ENCODE peak calls at places on chromosomes 11 and 22, in nine cellular contexts. S is CD8-positive, alpha-beta T cell; W is tibial nerve; B is fibroblast of lung; O is body of pancreas; D is lung; R is IMR-90; U is heart left ventricle; Q is GM23248. V is an unnamed sample.
A peak's percentile ranks its signal among the peaks of the same experiment; 100 is the strongest.

GRCh38 chr22:24181088-24181995 is at the start of gene SUSD2:
- DNase-seq in W (no peak), D (no peak), U (peak; percentile 81), O (peak; percentile 54), S (no peak), R (no peak), Q (no peak), B (no peak), V (peak; percentile 53)

GRCh38 chr11:115623021-115623451 is 118.8 kb upstream of the CADM1 start:
- DNase-seq in D (peak; percentile 65), Q (peak; percentile 84), O (peak; percentile 38), B (peak; percentile 99), U (peak; percentile 84), W (peak; percentile 62), S (no peak), R (peak; percentile 100), V (no peak)

GRCh38 chr11:125094731-125095130 is 16.7 kb downstream of the TMEM218 start:
- DNase-seq in O (no peak), D (no peak), W (no peak), Q (no peak), U (no peak), S (no peak), B (no peak), R (no peak), V (no peak)

GRCh38 chr22:44539467-44540063 is 41.5 kb upstream of the RTL6 start:
- DNase-seq in S (no peak), B (no peak), U (no peak), Q (no peak), W (no peak), D (no peak), R (no peak), O (no peak), V (no peak)

GRCh38 chr11:134560566-134561347 is 148.7 kb upstream of the B3GAT1 start:
- DNase-seq in S (peak; percentile 25), Q (no peak), U (no peak), O (no peak), D (peak; percentile 10), R (no peak), W (no peak), B (no peak), V (no peak)

GRCh38 chr11:118437046-118437735 is 899 bp downstream of the KMT2A start:
- DNase-seq in O (peak; percentile 53), U (peak; percentile 65), S (peak; percentile 61), Q (peak; percentile 76), B (peak; percentile 46), W (peak; percentile 39), R (peak; percentile 35), D (peak; percentile 38), V (peak; percentile 58)

GRCh38 chr22:46830001-46830715 is 67.7 kb downstream of the TBC1D22A start:
- DNase-seq in Q (peak; percentile 86), S (peak; percentile 43), R (peak; percentile 52), B (peak; percentile 84), O (peak; percentile 30), D (no peak), W (peak; percentile 52), U (peak; percentile 83), V (peak; percentile 40)

GRCh38 chr11:134385171-134385570 is 26.9 kb downstream of the B3GAT1 start:
- DNase-seq in D (no peak), O (no peak), Q (no peak), R (no peak), S (no peak), B (no peak), W (no peak), U (no peak), V (no peak)

GRCh38 chr11:105046898-105047579 is 1.9 kb upstream of the CARD16 start:
- DNase-seq in S (no peak), B (peak; percentile 99), W (no peak), U (no peak), D (peak; percentile 32), O (no peak), Q (peak; percentile 96), R (peak; percentile 100), V (no peak)

GRCh38 chr11:32426819-32427615 is 8.3 kb downstream of the WT1 start:
- DNase-seq in W (no peak), S (no peak), D (no peak), O (no peak), U (peak; percentile 84), Q (no peak), R (no peak), B (no peak), V (no peak)

GRCh38 chr11:117613521-117613920 is 183.5 kb downstream of the DSCAML1 start:
- DNase-seq in W (no peak), Q (no peak), D (no peak), R (no peak), S (no peak), U (no peak), B (no peak), O (no peak), V (no peak)

GRCh38 chr22:49306632-49306975 is 521.1 kb downstream of the BRD1 start:
- DNase-seq in U (no peak), R (no peak), D (no peak), O (no peak), Q (no peak), W (no peak), S (no peak), B (no peak), V (peak; percentile 2)

GRCh38 chr11:73313652-73314051 is 5.6 kb downstream of the ARHGEF17 start:
- DNase-seq in W (no peak), S (no peak), R (no peak), D (no peak), B (no peak), O (no peak), Q (peak; percentile 53), U (no peak), V (no peak)

GRCh38 chr11:125091247-125091876 is 20.1 kb downstream of the TMEM218 start:
- DNase-seq in U (no peak), D (no peak), W (no peak), B (peak; percentile 71), R (peak; percentile 77), Q (peak; percentile 74), S (peak; percentile 47), O (peak; percentile 24), V (peak; percentile 51)

DNA sequence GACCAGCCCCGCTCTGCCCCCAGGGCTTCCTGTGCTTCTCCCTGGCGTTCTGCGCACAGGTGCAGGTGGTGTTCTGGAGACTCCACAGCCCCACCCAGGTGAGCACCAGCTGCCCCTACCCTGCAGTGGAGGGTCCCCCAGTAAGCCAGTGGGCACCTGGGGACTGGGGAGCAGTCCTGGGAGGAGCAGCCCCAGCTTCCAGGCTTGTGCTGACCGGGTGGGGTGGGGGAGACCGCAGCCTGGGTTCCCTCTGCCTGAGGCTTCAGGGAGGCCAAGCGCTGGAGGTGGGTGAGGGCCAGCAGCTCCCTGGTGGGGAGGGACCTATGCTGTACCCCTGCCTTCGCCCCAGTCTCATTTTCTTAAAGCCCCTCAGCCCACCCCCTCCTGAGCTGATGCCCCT is 6.9 kb downstream of the TSPAN32 start:
- DNase-seq in W (no peak), Q (no peak), D (no peak), R (no peak), U (peak; percentile 52), O (no peak), B (no peak), S (no peak), V (no peak)
- H3K4me1 ChIP-seq in W (peaks cover 78% of the 10 kb centered on the region), Q (peaks cover 25% of the 10 kb centered on the region), D (peaks cover 24% of the 10 kb centered on the region), R (peaks cover 20% of the 10 kb centered on the region), U (peaks cover 32% of the 10 kb centered on the region), O (peaks cover 26% of the 10 kb centered on the region), B (peaks cover 14% of the 10 kb centered on the region), S (peaks cover 56% of the 10 kb centered on the region), V (no peaks in the 10 kb centered on the region)

GRCh38 chr11:72069787-72070251 is 10.5 kb downstream of the NUMA1 start:
- DNase-seq in W (peak; percentile 79), B (peak; percentile 90), O (peak; percentile 86), S (no peak), U (peak; percentile 87), Q (peak; percentile 97), R (peak; percentile 84), D (peak; percentile 86), V (peak; percentile 47)
- H3K4me3 ChIP-seq in W (no peak overlapping the region), B (peak overlapping the region; percentile 36), O (no peak overlapping the region), S (no peak overlapping the region), U (no peak overlapping the region), Q (peak overlapping the region; percentile 45), R (no peak overlapping the region), D (no peak overlapping the region), V (no peak overlapping the region)

GRCh38 chr11:102147031-102147430 is 36.8 kb downstream of the YAP1 start:
- DNase-seq in U (no peak), R (peak; percentile 58), O (no peak), Q (no peak), W (no peak), S (no peak), B (no peak), D (no peak), V (no peak)

GRCh38 chr11:102147632-102148031 is 37.4 kb downstream of the YAP1 start:
- DNase-seq in O (no peak), D (no peak), S (no peak), R (no peak), Q (no peak), U (no peak), W (no peak), B (no peak), V (no peak)

GRCh38 chr11:102151784-102152525 is 41.7 kb downstream of the YAP1 start:
- DNase-seq in D (no peak), R (no peak), W (no peak), S (no peak), U (no peak), O (no peak), Q (no peak), B (no peak), V (no peak)

GRCh38 chr11:102144357-102145342 is 34.4 kb downstream of the YAP1 start:
- DNase-seq in B (peak; percentile 46), D (peak; percentile 43), W (peak; percentile 63), R (peak; percentile 70), S (no peak), O (peak; percentile 41), U (no peak), Q (peak; percentile 70), V (no peak)

GRCh38 chr11:102148059-102148458 is 37.8 kb downstream of the YAP1 start:
- DNase-seq in U (no peak), Q (no peak), W (no peak), O (no peak), D (no peak), B (no peak), R (no peak), S (no peak), V (no peak)
- H3K4me1 ChIP-seq in U (peaks cover 14% of the 10 kb centered on the region), Q (peaks cover 42% of the 10 kb centered on the region), W (peaks cover 46% of the 10 kb centered on the region), O (peaks cover 15% of the 10 kb centered on the region), D (peaks cover 2% of the 10 kb centered on the region), B (peaks cover 8% of the 10 kb centered on the region), R (peaks cover 16% of the 10 kb centered on the region), S (no peaks in the 10 kb centered on the region), V (no peaks in the 10 kb centered on the region)

GRCh38 chr11:76577199-76577920 is 93.2 kb downstream of the LRRC32 start:
- DNase-seq in W (no peak), O (no peak), Q (peak; percentile 77), B (peak; percentile 85), R (peak; percentile 77), D (no peak), U (peak; percentile 90), S (no peak), V (peak; percentile 99)

GRCh38 chr11:76579752-76580151 is 90.8 kb downstream of the LRRC32 start:
- DNase-seq in Q (no peak), R (no peak), B (no peak), U (no peak), O (no peak), D (no peak), S (no peak), W (no peak), V (no peak)

GRCh38 chr11:76578655-76579046 is 91.9 kb downstream of the LRRC32 start:
- DNase-seq in R (no peak), S (no peak), D (no peak), U (peak; percentile 80), W (no peak), B (no peak), Q (no peak), O (peak; percentile 27), V (no peak)

GRCh38 chr11:76579047-76579751 is 91.3 kb downstream of the LRRC32 start:
- DNase-seq in R (no peak), D (no peak), B (no peak), Q (no peak), O (peak; percentile 18), W (no peak), U (peak; percentile 82), S (no peak), V (no peak)

GRCh38 chr11:76577921-76578654 is 92.5 kb downstream of the LRRC32 start:
- DNase-seq in B (no peak), S (no peak), R (no peak), Q (no peak), D (no peak), U (no peak), W (no peak), O (no peak), V (no peak)
- H3K4me3 ChIP-seq in B (no peak overlapping the region), S (no peak overlapping the region), R (no peak overlapping the region), Q (no peak overlapping the region), D (no peak overlapping the region), U (peak overlapping the region; percentile 12), W (no peak overlapping the region), O (no peak overlapping the region), V (peak overlapping the region; percentile 12)